ENCODE peak calls at places on chromosomes 3 and 15, in ten cellular contexts. J, H, A, E, U, L, S, Y, M and K are unnamed samples.

GRCh38 chr3:73925045-73925444 is 300.3 kb upstream of the PDZRN3 start:
- DNase-seq in E (no peak), M (no peak), A (no peak), L (no peak), J (no peak), S (no peak), U (no peak), H (no peak), Y (no peak), K (no peak)

GRCh38 chr3:127858477-127858876 is 36.2 kb upstream of the MGLL start:
- DNase-seq in U (no peak), S (no peak), E (no peak), M (no peak), J (no peak), Y (no peak), A (no peak), H (no peak), L (no peak), K (no peak)

GRCh38 chr15:66294157-66294931 is 976 bp downstream of the DIS3L start:
- DNase-seq in H (peak), Y (peak), A (peak), L (peak), M (peak), S (peak), E (peak), J (peak), U (peak), K (no peak)

GRCh38 chr3:42500909-42501308 is 1.5 kb upstream of the VIPR1 start:
- DNase-seq in H (no peak), E (no peak), A (no peak), U (no peak), S (no peak), Y (no peak), M (no peak), J (no peak), L (no peak), K (no peak)

GRCh38 chr15:101723161-101723873 is 956 bp downstream of the TARS3 start:
- DNase-seq in L (no peak), H (no peak), A (peak), M (no peak), S (no peak), E (no peak), U (peak), J (peak), Y (no peak), K (no peak)

GRCh38 chr3:69137006-69137405 is 14.6 kb upstream of the LMOD3 start:
- DNase-seq in L (no peak), J (no peak), U (peak), A (no peak), M (no peak), H (peak), S (no peak), Y (no peak), E (no peak), K (no peak)

GRCh38 chr3:72187131-72187530 is 402.2 kb upstream of the PROK2 start:
- DNase-seq in E (no peak), U (peak), H (no peak), A (no peak), J (no peak), L (no peak), M (no peak), Y (no peak), S (no peak), K (no peak)

GRCh38 chr3:28576590-28577220 is 228.1 kb upstream of the AZI2 start:
- DNase-seq in S (no peak), Y (no peak), J (no peak), A (peak), U (no peak), E (no peak), M (no peak), L (peak), H (no peak), K (no peak)

GRCh38 chr3:13285007-13285567 is 135.0 kb downstream of the NUP210 start:
- DNase-seq in U (no peak), J (no peak), A (no peak), L (no peak), M (no peak), Y (no peak), H (no peak), E (no peak), S (no peak), K (no peak)

GRCh38 chr3:146747928-146748327 is 142.8 kb upstream of the PLSCR5 start:
- DNase-seq in J (peak), A (no peak), H (peak), U (peak), S (no peak), M (peak), E (peak), Y (no peak), L (no peak), K (no peak)

GRCh38 chr3:38630070-38630469 is 19.4 kb downstream of the SCN5A start:
- DNase-seq in A (no peak), S (no peak), U (no peak), J (no peak), E (no peak), M (no peak), L (no peak), H (no peak), Y (no peak), K (no peak)

GRCh38 chr15:68145706-68146105 is 59.4 kb downstream of the CALML4 start:
- DNase-seq in A (no peak), S (no peak), J (no peak), U (peak), E (no peak), Y (no peak), L (no peak), H (no peak), M (no peak), K (no peak)

GRCh38 chr15:84934942-84935729 is 46.5 kb upstream of the PDE8A start:
- DNase-seq in M (no peak), U (no peak), L (no peak), E (no peak), J (no peak), A (no peak), S (no peak), Y (no peak), H (no peak), K (no peak)

GRCh38 chr15:76217029-76217866 is 94.0 kb downstream of the ETFA start:
- DNase-seq in M (peak), U (peak), Y (no peak), A (no peak), S (no peak), H (no peak), E (peak), J (peak), L (no peak), K (no peak)

GRCh38 chr3:144018776-144019175 is 47.2 kb downstream of the DIPK2A start:
- DNase-seq in S (no peak), A (peak), M (peak), J (peak), U (peak), E (peak), Y (no peak), H (peak), L (no peak), K (no peak)

GRCh38 chr3:167709690-167710089 is 25.0 kb downstream of the PDCD10 start:
- DNase-seq in S (no peak), A (no peak), H (no peak), Y (no peak), L (no peak), J (no peak), E (no peak), U (no peak), M (no peak), K (no peak)

GRCh38 chr15:72170691-72171090 is 26.9 kb downstream of the GRAMD2A start:
- DNase-seq in Y (no peak), E (no peak), L (no peak), H (no peak), J (no peak), A (no peak), M (no peak), U (no peak), S (no peak), K (no peak)

GRCh38 chr3:141379250-141379872 is 11.1 kb downstream of the ZBTB38 start:
- DNase-seq in M (no peak), Y (no peak), H (no peak), L (no peak), S (no peak), E (no peak), J (no peak), U (no peak), A (no peak), K (no peak)

GRCh38 chr15:70217246-70218160 is 119.8 kb upstream of the TLE3 start:
- DNase-seq in E (no peak), J (no peak), H (no peak), L (no peak), S (no peak), A (no peak), U (no peak), Y (no peak), M (no peak), K (no peak)

GRCh38 chr15:43799209-43799944 is 643 bp downstream of the SERINC4 start:
- DNase-seq in E (no peak), H (no peak), U (no peak), S (no peak), J (no peak), A (no peak), Y (no peak), L (no peak), M (no peak), K (no peak)

GRCh38 chr3:129054605-129055104 is 5.9 kb upstream of the GP9 start:
- DNase-seq in Y (no peak), M (no peak), E (no peak), A (no peak), L (no peak), J (peak), H (no peak), U (peak), S (no peak), K (no peak)

GRCh38 chr3:190617185-190617584 is 103.3 kb downstream of the IL1RAP start:
- DNase-seq in U (no peak), Y (peak), H (no peak), S (peak), M (no peak), L (peak), E (no peak), J (no peak), A (no peak), K (no peak)

GRCh38 chr3:99468918-99469317 is 169.5 kb upstream of the COL8A1 start:
- DNase-seq in L (no peak), M (no peak), Y (no peak), E (peak), J (no peak), H (no peak), S (no peak), U (no peak), A (no peak), K (no peak)

GRCh38 chr3:30470566-30470965 is 135.8 kb upstream of the TGFBR2 start:
- DNase-seq in M (no peak), A (no peak), Y (no peak), J (no peak), S (no peak), U (no peak), H (no peak), E (no peak), L (no peak), K (no peak)

GRCh38 chr15:74133703-74134386 is 3.5 kb downstream of the ISLR2 start:
- DNase-seq in H (no peak), E (no peak), S (no peak), U (no peak), A (no peak), M (no peak), J (no peak), L (no peak), Y (no peak), K (no peak)

GRCh38 chr3:192171213-192171612 is 556.1 kb downstream of the FGF12 start:
- DNase-seq in A (no peak), M (no peak), J (no peak), S (no peak), E (no peak), Y (no peak), L (no peak), H (no peak), U (no peak), K (no peak)

GRCh38 chr3:2599471-2599870 is 500.8 kb downstream of the CNTN4 start:
- DNase-seq in H (no peak), U (no peak), J (no peak), S (no peak), A (no peak), L (no peak), E (no peak), Y (no peak), M (no peak), K (no peak)

GRCh38 chr3:82954486-82954885 is 1193.0 kb upstream of the GBE1 start:
- DNase-seq in U (no peak), A (no peak), S (no peak), H (no peak), M (no peak), J (no peak), E (no peak), L (no peak), Y (no peak), K (no peak)

GRCh38 chr3:115021061-115021460 is 126.0 kb downstream of the ZBTB20 start:
- DNase-seq in H (no peak), Y (no peak), U (no peak), E (no peak), M (no peak), J (no peak), A (no peak), S (no peak), L (no peak), K (no peak)

GRCh38 chr3:115018694-115019093 is 128.4 kb downstream of the ZBTB20 start:
- DNase-seq in U (no peak), S (no peak), Y (no peak), M (no peak), J (no peak), H (no peak), E (no peak), L (no peak), A (no peak), K (no peak)

GRCh38 chr3:115022835-115023398 is 124.2 kb downstream of the ZBTB20 start:
- DNase-seq in U (no peak), S (no peak), M (no peak), A (no peak), J (no peak), H (no peak), L (no peak), E (no peak), Y (no peak), K (no peak)

GRCh38 chr3:115019900-115020299 is 127.2 kb downstream of the ZBTB20 start:
- DNase-seq in Y (no peak), M (no peak), E (no peak), U (no peak), A (no peak), H (no peak), S (no peak), L (no peak), J (no peak), K (no peak)

DNA sequence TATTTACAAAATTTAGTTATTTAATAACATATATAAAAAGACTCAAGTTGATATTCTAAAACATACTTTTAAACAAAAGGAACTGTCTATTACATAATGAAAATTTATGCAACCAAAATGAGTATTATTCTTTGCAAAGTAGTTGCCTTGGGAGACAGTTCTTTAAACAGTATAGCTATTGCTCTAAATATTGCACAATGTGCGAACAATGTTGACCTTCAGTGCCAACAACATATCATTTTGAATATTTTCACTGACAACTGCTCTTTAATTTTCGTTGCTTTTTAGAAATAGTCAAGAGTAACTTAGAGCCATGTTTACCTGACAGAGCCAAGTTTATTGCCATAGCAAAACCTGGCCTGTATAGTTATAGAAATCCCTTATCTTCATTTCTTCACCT is 124.9 kb downstream of the ZBTB20 start:
- DNase-seq in E (no peak), A (no peak), M (no peak), U (no peak), L (no peak), Y (no peak), S (no peak), J (no peak), H (no peak), K (no peak)
- H3K4me3 ChIP-seq in E (no peak), A (no peak), M (no peak), U (no peak), L (no peak), Y (no peak), S (no peak), J (no peak), H (no peak), K (no peak)

GRCh38 chr3:61005591-61005990 is 245.7 kb downstream of the FHIT start:
- DNase-seq in H (no peak), L (no peak), J (no peak), Y (no peak), E (no peak), M (no peak), S (no peak), A (no peak), U (no peak), K (no peak)

GRCh38 chr3:61008168-61008737 is 243.0 kb downstream of the FHIT start:
- DNase-seq in A (no peak), Y (no peak), M (no peak), H (no peak), J (no peak), U (no peak), L (no peak), E (no peak), S (no peak), K (no peak)

DNA sequence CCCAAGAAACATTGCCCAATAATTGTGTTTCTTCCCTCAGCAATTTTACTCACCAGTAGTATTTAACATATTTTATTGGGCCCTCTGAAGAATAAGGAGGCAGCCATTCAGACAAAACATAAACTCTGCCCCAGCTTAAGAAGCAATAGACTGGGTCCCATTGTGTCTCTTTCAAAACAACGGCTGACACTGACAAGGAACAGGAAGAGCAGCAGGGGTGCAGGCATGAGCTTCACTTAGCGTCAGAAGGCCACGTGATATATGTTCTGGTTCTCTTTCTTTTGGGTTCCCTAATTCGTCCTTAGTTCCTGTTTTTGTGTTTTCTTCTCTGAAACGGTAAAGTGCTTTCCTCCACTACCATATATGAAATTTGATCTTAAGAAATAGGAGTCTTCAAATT is 242.2 kb downstream of the FHIT start:
- DNase-seq in U (no peak), H (no peak), L (peak), M (no peak), S (no peak), Y (peak), A (no peak), J (no peak), E (no peak), K (no peak)
- H3K4me3 ChIP-seq in U (no peak), H (no peak), L (no peak), M (no peak), S (no peak), Y (no peak), A (no peak), J (no peak), E (no peak), K (no peak)

GRCh38 chr3:5012398-5012797 is 33.2 kb downstream of the BHLHE40 start:
- DNase-seq in H (no peak), E (no peak), Y (no peak), L (no peak), S (no peak), A (no peak), J (no peak), U (no peak), M (no peak), K (no peak)

GRCh38 chr3:5010140-5010539 is 30.9 kb downstream of the BHLHE40 start:
- DNase-seq in A (no peak), H (no peak), M (no peak), U (no peak), J (no peak), Y (no peak), S (no peak), L (no peak), E (no peak), K (no peak)

GRCh38 chr3:5010706-5011554 is 31.7 kb downstream of the BHLHE40 start:
- DNase-seq in M (no peak), Y (no peak), L (no peak), H (no peak), U (no peak), A (no peak), J (no peak), E (no peak), S (no peak), K (no peak)

GRCh38 chr3:5013021-5013906 is 34.0 kb downstream of the BHLHE40 start:
- DNase-seq in L (no peak), H (no peak), M (no peak), E (peak), A (peak), U (no peak), J (peak), S (no peak), Y (no peak), K (no peak)

DNA sequence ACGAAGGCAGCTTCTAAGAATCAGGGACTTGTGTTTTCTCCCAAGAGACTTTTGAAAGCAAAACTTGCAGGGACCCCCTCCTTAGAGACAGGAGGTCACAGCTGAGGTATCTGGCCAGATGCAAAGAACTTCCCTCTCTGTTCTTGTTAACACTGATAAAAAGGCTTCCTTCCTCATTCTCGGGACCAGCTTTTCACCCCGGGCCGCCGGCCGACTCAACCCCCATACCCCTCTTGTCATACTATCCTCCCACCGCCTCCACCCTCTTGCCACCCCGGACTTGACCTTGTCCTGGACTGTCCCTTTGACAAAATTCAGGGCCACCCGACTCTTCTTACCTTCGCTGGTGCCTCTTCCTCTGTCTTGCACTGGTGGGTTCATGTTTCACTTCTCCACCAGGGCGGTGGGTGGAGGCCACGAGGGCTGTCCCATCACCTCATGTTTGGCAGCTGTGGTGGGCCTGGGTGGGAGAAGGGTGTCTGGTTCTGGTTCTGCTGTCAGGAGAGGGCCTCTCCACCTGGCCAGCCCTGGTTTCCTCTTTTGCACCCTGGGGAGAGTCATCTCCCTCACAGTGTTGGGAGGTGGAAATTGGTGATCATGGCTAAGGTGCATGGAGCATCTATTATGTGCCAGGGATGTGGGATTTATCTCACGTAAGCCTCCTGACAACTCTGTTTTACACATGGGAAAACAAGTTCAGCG is 32.5 kb downstream of the BHLHE40 start:
- DNase-seq in U (no peak), M (no peak), E (no peak), Y (no peak), S (no peak), L (no peak), J (no peak), H (no peak), A (no peak), K (no peak)
- H3K4me3 ChIP-seq in U (no peak), M (no peak), E (no peak), Y (no peak), S (no peak), L (no peak), J (no peak), H (no peak), A (no peak), K (no peak)

DNA sequence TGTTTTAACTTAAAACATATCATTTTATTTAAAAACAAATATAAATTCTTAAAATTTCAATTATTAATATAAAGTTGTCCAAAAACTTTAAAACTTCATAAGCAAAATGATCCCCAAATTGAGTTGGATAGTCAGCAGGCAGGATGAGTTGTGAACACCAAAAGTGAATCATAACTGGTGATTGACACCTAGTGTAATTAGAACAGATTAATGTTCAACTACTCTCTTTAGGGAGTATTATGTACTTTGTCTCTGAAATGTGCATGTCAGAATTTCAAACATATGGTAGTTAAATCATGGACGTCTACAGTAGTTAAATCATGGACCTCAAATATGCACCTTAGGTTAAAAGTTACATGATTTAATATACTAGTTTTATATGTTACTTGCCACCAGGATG is 2.9 kb upstream of the SI start:
- DNase-seq in L (no peak), H (no peak), M (no peak), U (no peak), A (no peak), S (no peak), E (no peak), J (no peak), Y (no peak), K (no peak)
- H3K4me3 ChIP-seq in L (no peak), H (no peak), M (no peak), U (no peak), A (no peak), S (no peak), E (no peak), J (no peak), Y (no peak), K (no peak)

DNA sequence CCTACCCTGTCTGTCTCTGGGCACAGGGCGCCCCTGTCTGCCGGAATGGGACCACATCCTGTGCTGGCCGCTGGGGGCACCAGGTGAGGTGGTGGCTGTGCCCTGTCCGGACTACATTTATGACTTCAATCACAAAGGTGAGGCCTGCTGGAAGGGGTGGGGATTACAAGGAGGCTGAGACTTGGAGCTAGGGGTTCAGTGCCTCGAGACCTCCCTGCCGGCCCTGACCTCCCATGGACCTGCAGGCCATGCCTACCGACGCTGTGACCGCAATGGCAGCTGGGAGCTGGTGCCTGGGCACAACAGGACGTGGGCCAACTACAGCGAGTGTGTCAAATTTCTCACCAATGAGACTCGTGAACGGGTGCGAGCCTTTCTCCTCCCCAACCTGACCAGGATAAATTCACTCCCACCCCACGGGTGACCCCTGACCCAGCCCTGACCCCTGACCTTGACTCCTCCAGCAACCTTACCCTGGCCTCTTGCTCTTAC is 20.4 kb downstream of the PTH1R start:
- DNase-seq in S (no peak), E (no peak), H (no peak), U (no peak), Y (no peak), M (no peak), L (no peak), A (no peak), J (no peak), K (no peak)
- H3K4me3 ChIP-seq in S (no peak), E (no peak), H (no peak), U (no peak), Y (no peak), M (no peak), L (no peak), A (no peak), J (no peak), K (no peak)